ENCODE peak calls at places on chromosomes 3 and 15, in ten cellular contexts. Z is vagina; O is GM23248; G is aorta; K is adrenal gland; D is CD4-positive, CD25-positive, alpha-beta regulatory T cell; R is transverse colon; N is neuronal stem cell; E is neural progenitor cell; I is endothelial cell of umbilical vein. A is an unnamed sample.

GRCh38 chr3:100761211-100761921 is 52.1 kb downstream of the TFG start:
- DNase-seq in R (peak; percentile 17), Z (no peak), D (no peak), O (no peak), K (no peak), G (no peak), I (peak; percentile 4), N (no peak), E (peak; percentile 29), A (no peak)

GRCh38 chr3:67947808-67948508 is 293.5 kb upstream of the SUCLG2 start:
- DNase-seq in E (peak; percentile 69), G (no peak), N (peak; percentile 1), O (no peak), D (peak; percentile 33), I (no peak), Z (no peak), R (no peak), K (no peak), A (peak; percentile 64)

GRCh38 chr3:126550488-126551051 is 8.2 kb downstream of the C3orf22 start:
- DNase-seq in N (no peak), G (peak; percentile 27), K (peak; percentile 18), D (no peak), O (no peak), I (no peak), Z (peak; percentile 93), R (peak; percentile 4), E (no peak), A (peak; percentile 27)

GRCh38 chr3:96236499-96236898 is 577.9 kb upstream of the EPHA6 start:
- DNase-seq in Z (no peak), G (no peak), E (no peak), N (no peak), D (no peak), I (no peak), R (no peak), O (no peak), K (no peak), A (no peak)

GRCh38 chr15:36632196-36632595 is 52.8 kb downstream of the CDIN1 start:
- DNase-seq in D (no peak), O (peak; percentile 78), I (no peak), R (no peak), E (no peak), Z (no peak), G (no peak), N (no peak), K (no peak), A (no peak)

GRCh38 chr3:119974666-119975065 is 119.6 kb downstream of the GSK3B start:
- DNase-seq in E (no peak), N (no peak), I (no peak), D (no peak), R (no peak), K (no peak), G (no peak), Z (no peak), O (no peak), A (no peak)

GRCh38 chr3:30289751-30290150 is 316.6 kb upstream of the TGFBR2 start:
- DNase-seq in G (no peak), I (no peak), N (no peak), R (no peak), Z (no peak), D (no peak), O (no peak), K (no peak), E (no peak), A (no peak)

GRCh38 chr3:12629560-12629959 is 34.4 kb downstream of the RAF1 start:
- DNase-seq in O (peak; percentile 65), G (no peak), E (no peak), D (no peak), Z (no peak), N (no peak), K (no peak), R (no peak), I (no peak), A (no peak)

GRCh38 chr3:123289336-123290106 is 87.8 kb downstream of the SEC22A start:
- DNase-seq in R (no peak), D (no peak), I (no peak), O (no peak), N (no peak), G (no peak), E (no peak), K (peak; percentile 34), Z (peak; percentile 64), A (no peak)
- H3K36me3 ChIP-seq in R (no peaks in the 10 kb centered on the region), D (no peaks in the 10 kb centered on the region), I (no peaks in the 10 kb centered on the region), O (no peaks in the 10 kb centered on the region), N (no peaks in the 10 kb centered on the region), G (peaks cover 9% of the 10 kb centered on the region), E (no peaks in the 10 kb centered on the region), K (no peaks in the 10 kb centered on the region), Z (no peaks in the 10 kb centered on the region), A (no peaks in the 10 kb centered on the region)

GRCh38 chr3:42014949-42015533 is 53.1 kb upstream of the ULK4 start:
- DNase-seq in E (peak; percentile 51), Z (no peak), I (peak; percentile 66), D (no peak), R (peak; percentile 55), O (peak; percentile 69), K (peak; percentile 78), G (peak; percentile 83), N (no peak), A (no peak)

GRCh38 chr3:42012935-42013651 is 51.2 kb upstream of the ULK4 start:
- DNase-seq in G (peak; percentile 84), Z (no peak), D (peak; percentile 68), N (no peak), R (peak; percentile 86), I (peak; percentile 72), O (peak; percentile 89), E (peak; percentile 87), K (peak; percentile 65), A (peak; percentile 81)

GRCh38 chr3:42012378-42012934 is 50.6 kb upstream of the ULK4 start:
- DNase-seq in D (no peak), G (no peak), I (no peak), K (no peak), Z (no peak), E (no peak), O (no peak), R (no peak), N (no peak), A (no peak)

GRCh38 chr3:42013652-42014442 is 51.9 kb upstream of the ULK4 start:
- DNase-seq in E (peak; percentile 66), R (peak; percentile 55), N (no peak), O (peak; percentile 54), G (peak; percentile 58), Z (no peak), K (peak; percentile 68), I (no peak), D (peak; percentile 16), A (peak; percentile 27)

DNA sequence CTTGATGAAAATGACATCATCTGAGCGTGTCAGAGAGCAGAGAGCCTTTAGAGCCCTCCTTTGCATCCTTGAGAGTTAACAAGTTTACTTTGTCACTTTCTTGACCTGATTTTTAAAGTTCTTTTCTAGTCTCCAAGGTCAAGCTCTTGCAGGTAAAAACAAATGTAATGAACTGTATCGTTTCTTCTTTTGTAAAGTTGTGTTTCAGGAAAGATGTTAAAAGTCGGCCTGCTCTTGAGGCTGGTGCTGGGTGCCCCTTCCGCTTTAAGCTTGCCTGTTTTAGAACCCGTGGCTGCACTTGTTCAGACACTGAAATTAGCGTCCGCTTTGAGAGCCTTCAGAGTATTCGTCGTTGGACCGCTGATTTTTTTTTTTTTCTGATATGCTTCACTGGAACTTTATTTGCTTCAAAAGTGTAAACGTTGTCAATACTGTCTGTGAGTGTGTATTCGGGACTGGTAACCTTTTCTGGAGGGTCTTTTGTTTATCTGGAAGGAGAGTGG is 52.6 kb upstream of the ULK4 start:
- DNase-seq in G (no peak), O (peak; percentile 65), E (peak; percentile 37), I (peak; percentile 57), R (peak; percentile 26), Z (no peak), N (no peak), D (no peak), K (no peak), A (no peak)
- H3K4me1 ChIP-seq in G (no peaks in the 10 kb centered on the region), O (peaks cover 25% of the 10 kb centered on the region), E (peaks cover 12% of the 10 kb centered on the region), I (peaks cover 26% of the 10 kb centered on the region), R (peaks cover 48% of the 10 kb centered on the region), Z (peaks cover 50% of the 10 kb centered on the region), N (peaks cover 3% of the 10 kb centered on the region), D (peaks cover 26% of the 10 kb centered on the region), K (peaks cover 40% of the 10 kb centered on the region), A (peaks cover 20% of the 10 kb centered on the region)

DNA sequence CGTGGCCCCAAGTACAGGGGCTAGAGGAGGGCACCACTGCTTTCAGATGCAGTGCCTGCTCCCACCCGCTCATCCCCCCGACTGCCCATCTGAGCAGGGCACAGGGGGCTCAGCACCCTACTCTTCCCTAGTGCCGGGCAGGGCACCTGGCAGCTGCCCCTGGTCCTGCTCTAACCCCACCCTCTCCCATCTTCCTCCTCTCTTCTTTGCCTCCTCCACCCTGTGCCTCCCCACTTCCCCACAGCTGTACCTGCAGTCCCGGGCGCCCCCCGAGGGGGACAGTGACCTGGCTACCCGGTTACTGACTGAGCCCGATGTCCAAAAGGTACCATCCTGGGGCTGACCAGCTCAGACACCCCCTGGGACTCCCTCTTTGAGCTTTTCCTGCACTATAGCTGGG is 12.8 kb downstream of the NBEAL2 start:
- DNase-seq in Z (no peak), N (no peak), I (no peak), R (no peak), D (no peak), G (no peak), O (no peak), E (no peak), K (no peak), A (no peak)
- H3K36me3 ChIP-seq in Z (peaks cover 12% of the 10 kb centered on the region), N (no peaks in the 10 kb centered on the region), I (peaks cover 3% of the 10 kb centered on the region), R (no peaks in the 10 kb centered on the region), D (peaks cover 66% of the 10 kb centered on the region), G (no peaks in the 10 kb centered on the region), O (no peaks in the 10 kb centered on the region), E (no peaks in the 10 kb centered on the region), K (no peaks in the 10 kb centered on the region), A (no peaks in the 10 kb centered on the region)

GRCh38 chr15:95451891-95452290 is 878.6 kb upstream of the NR2F2 start:
- DNase-seq in K (no peak), N (no peak), Z (no peak), E (no peak), I (no peak), R (no peak), G (no peak), O (no peak), D (no peak), A (no peak)

GRCh38 chr15:95448531-95449210 is 881.8 kb upstream of the NR2F2 start:
- DNase-seq in G (no peak), K (no peak), E (no peak), N (no peak), Z (no peak), I (peak; percentile 44), D (no peak), O (peak; percentile 79), R (no peak), A (no peak)

GRCh38 chr15:95447486-95447885 is 883.0 kb upstream of the NR2F2 start:
- DNase-seq in Z (no peak), K (no peak), I (no peak), R (no peak), D (no peak), N (no peak), E (no peak), G (no peak), O (no peak), A (no peak)

GRCh38 chr15:95449229-95449628 is 881.3 kb upstream of the NR2F2 start:
- DNase-seq in G (no peak), D (no peak), Z (no peak), K (no peak), E (no peak), N (no peak), I (no peak), O (no peak), R (no peak), A (no peak)

DNA sequence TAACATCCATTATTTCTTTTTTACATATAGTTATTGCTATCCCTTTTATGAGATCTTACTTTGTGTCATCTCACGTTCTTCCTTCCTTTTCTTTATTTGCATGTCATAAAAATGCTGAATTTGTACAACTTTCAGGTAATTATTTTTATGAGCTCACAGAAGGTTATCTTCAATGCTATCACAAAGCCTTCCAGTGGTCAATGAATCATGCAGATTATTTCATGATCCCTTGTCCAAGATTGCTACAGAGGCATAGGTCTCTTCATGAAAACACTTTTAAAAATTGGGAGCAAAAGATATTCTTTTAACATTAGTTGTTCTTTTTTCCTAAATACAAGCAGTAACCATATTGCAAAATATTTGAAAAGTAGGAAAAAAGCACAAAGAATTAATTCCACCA is 880.1 kb upstream of the NR2F2 start:
- DNase-seq in K (no peak), Z (no peak), I (no peak), O (no peak), R (no peak), D (no peak), N (no peak), G (no peak), E (no peak), A (no peak)
- H3K4me1 ChIP-seq in K (no peaks in the 10 kb centered on the region), Z (peaks cover 6% of the 10 kb centered on the region), I (peaks cover 15% of the 10 kb centered on the region), O (peaks cover 18% of the 10 kb centered on the region), R (no peaks in the 10 kb centered on the region), D (peaks cover 11% of the 10 kb centered on the region), N (no peaks in the 10 kb centered on the region), G (peaks cover 1% of the 10 kb centered on the region), E (peaks cover 5% of the 10 kb centered on the region), A (peaks cover 28% of the 10 kb centered on the region)

A was measured in CD8-positive, alpha-beta T cell.